ENCODE peak calls at places on chromosome 21, in five cellular contexts. W is mesenchymal stem cell; T is stimulated activated CD4-positive, alpha-beta T cell treated with anti-CD3 and anti-CD28 coated beads, Interleukin-1b, Interleukin-23, amount 100 ng/mL, for 24 hours; J is T follicular helper cell; E is T-helper 17 cell. F is an unnamed sample.

GRCh38 chr21:38159355-38159754 is 97.4 kb upstream of the KCNJ15 start:
- DNase-seq in J (peak; percentile 31), E (no peak), T (peak; percentile 54), W (peak; percentile 75), F (peak; percentile 66)

GRCh38 chr21:41819236-41819855 is 52.5 kb upstream of the RIPK4 start:
- DNase-seq in W (no peak), J (no peak), E (no peak), T (no peak), F (no peak)

GRCh38 chr21:26842976-26843911 is 2.0 kb downstream of the ADAMTS1 start:
- DNase-seq in E (no peak), W (peak; percentile 96), J (no peak), T (no peak), F (no peak)

GRCh38 chr21:15406791-15407190 is 323.0 kb upstream of the USP25 start:
- DNase-seq in W (no peak), E (no peak), T (no peak), J (no peak), F (no peak)

GRCh38 chr21:46418265-46418946 is 40.3 kb upstream of the DIP2A start:
- DNase-seq in W (no peak), T (no peak), J (no peak), E (no peak), F (no peak)

GRCh38 chr21:45575304-45575992 is 33.2 kb upstream of the SLC19A1 start:
- DNase-seq in T (no peak), J (no peak), W (no peak), E (no peak), F (no peak)

GRCh38 chr21:25025596-25025995 is 581.7 kb downstream of the MRPL39 start:
- DNase-seq in J (no peak), T (no peak), W (no peak), E (no peak), F (no peak)

GRCh38 chr21:15872236-15872635 is 142.5 kb downstream of the USP25 start:
- DNase-seq in W (no peak), T (no peak), J (no peak), E (no peak), F (no peak)

GRCh38 chr21:45912611-45913415 is 68.8 kb upstream of the COL6A1 start:
- DNase-seq in T (no peak), J (no peak), W (no peak), E (no peak), F (no peak)